ENCODE peak calls at places on chromosomes 13 and 19, in seven cellular contexts. I is mesendoderm, S is IMR-90, M is H9, A is mesenchymal stem cell, Z is trophoblast cell, W is H1. E is an unnamed sample.

GRCh38 chr13:65917731-65918130 is 1312.4 kb downstream of the PCDH9 start:
- DNase-seq in I (no peak), S (no peak), M (no peak), A (no peak), Z (no peak), W (no peak), E (no peak)

GRCh38 chr13:80881495-80882482 is 540.9 kb upstream of the SPRY2 start:
- DNase-seq in I (no peak), S (no peak), M (no peak), A (peak; percentile 77), Z (no peak), W (no peak), E (no peak)

GRCh38 chr13:27353166-27353583 is 71.2 kb upstream of the GTF3A start:
- DNase-seq in I (no peak), S (peak; percentile 88), M (no peak), A (peak; percentile 89), Z (no peak), W (no peak), E (no peak)

GRCh38 chr19:52992109-52993004 is 21.4 kb upstream of the ERVV-1 start:
- DNase-seq in I (peak; percentile 21), S (no peak), M (peak; percentile 46), A (peak; percentile 23), Z (no peak), W (no peak), E (no peak)

GRCh38 chr19:1445932-1446712 is 3.8 kb upstream of the APC2 start:
- DNase-seq in I (no peak), S (no peak), M (no peak), A (no peak), Z (no peak), W (no peak), E (peak; percentile 78)

GRCh38 chr13:38763446-38764381 is 76.8 kb downstream of the FREM2 start:
- DNase-seq in I (peak; percentile 77), S (peak; percentile 33), M (peak; percentile 37), A (peak; percentile 40), Z (peak; percentile 17), W (peak; percentile 19), E (peak; percentile 61)

GRCh38 chr13:77729502-77730221 is 32.2 kb downstream of the SLAIN1 start:
- DNase-seq in I (no peak), S (no peak), M (no peak), A (no peak), Z (no peak), W (no peak), E (no peak)

GRCh38 chr13:42354246-42355117 is 82.5 kb downstream of the AKAP11 start:
- DNase-seq in I (peak; percentile 37), S (peak; percentile 48), M (no peak), A (peak; percentile 45), Z (no peak), W (no peak), E (no peak)

GRCh38 chr19:42351079-42351735 is 25.8 kb downstream of the MEGF8 start:
- DNase-seq in I (no peak), S (no peak), M (no peak), A (no peak), Z (no peak), W (no peak), E (no peak)

GRCh38 chr19:14718522-14719113 is 28.8 kb downstream of the ZNF333 start:
- DNase-seq in I (peak; percentile 17), S (no peak), M (no peak), A (peak; percentile 1), Z (no peak), W (no peak), E (no peak)

GRCh38 chr13:77728265-77728966 is 30.9 kb downstream of the SLAIN1 start:
- DNase-seq in I (no peak), S (no peak), M (no peak), A (no peak), Z (no peak), W (no peak), E (no peak)

GRCh38 chr19:50327461-50328256 is 1.5 kb downstream of the KCNC3 start:
- DNase-seq in I (no peak), S (no peak), M (no peak), A (no peak), Z (no peak), W (no peak), E (no peak)

GRCh38 chr19:55657004-55657747 is 2.3 kb downstream of the U2AF2 start:
- DNase-seq in I (no peak), S (no peak), M (no peak), A (no peak), Z (no peak), W (no peak), E (no peak)

GRCh38 chr13:39401756-39402155 is 201.2 kb downstream of the LHFPL6 start:
- DNase-seq in I (no peak), S (no peak), M (no peak), A (no peak), Z (no peak), W (no peak), E (no peak)

GRCh38 chr19:1646931-1647663 is 5.3 kb downstream of the TCF3 start:
- DNase-seq in I (no peak), S (no peak), M (no peak), A (no peak), Z (no peak), W (no peak), E (no peak)

GRCh38 chr13:28678809-28679208 is 19.9 kb downstream of the POMP start:
- DNase-seq in I (no peak), S (no peak), M (no peak), A (no peak), Z (no peak), W (no peak), E (no peak)

GRCh38 chr13:93987458-93987857 is 492.0 kb downstream of the DCT start:
- DNase-seq in I (no peak), S (no peak), M (no peak), A (no peak), Z (no peak), W (no peak), E (no peak)

GRCh38 chr13:37173214-37173613 is 67.8 kb upstream of the CSNK1A1L start:
- DNase-seq in I (peak; percentile 60), S (peak; percentile 89), M (no peak), A (peak; percentile 31), Z (no peak), W (no peak), E (no peak)

DNA sequence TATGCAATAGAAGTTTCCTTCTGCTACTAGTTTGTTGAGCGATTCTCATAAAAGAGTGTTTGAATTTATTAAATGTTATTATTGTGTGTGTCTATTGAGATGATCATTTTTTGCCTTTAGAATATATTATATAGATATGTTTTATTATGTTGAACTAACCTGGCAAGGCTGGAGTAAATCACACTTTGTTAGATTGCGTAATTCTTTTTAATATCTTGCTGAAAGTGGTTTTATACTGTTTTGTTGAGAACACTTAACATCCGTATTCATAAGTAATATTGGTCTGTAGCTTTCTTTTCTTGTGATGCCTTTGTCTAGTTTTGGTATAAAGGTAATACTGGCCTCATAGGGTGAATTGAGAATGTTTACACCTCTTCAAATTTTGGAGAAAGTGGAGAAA is 574.3 kb upstream of the PCDH20 start:
- DNase-seq in I (no peak), S (no peak), M (no peak), A (no peak), Z (no peak), W (no peak), E (no peak)
- H2AK5ac ChIP-seq in I (no peak overlapping the region), S (no peak overlapping the region), M (no peak overlapping the region), A (no peak overlapping the region), Z (no peak overlapping the region), W (no peak overlapping the region), E (no peak overlapping the region)

GRCh38 chr13:110770678-110771077 is 57.2 kb downstream of the ING1 start:
- DNase-seq in I (peak; percentile 7), S (no peak), M (no peak), A (no peak), Z (no peak), W (no peak), E (no peak)

GRCh38 chr13:110771194-110771593 is 57.7 kb downstream of the ING1 start:
- DNase-seq in I (no peak), S (peak; percentile 29), M (no peak), A (no peak), Z (no peak), W (no peak), E (no peak)

GRCh38 chr13:110767476-110767875 is 54.0 kb downstream of the ING1 start:
- DNase-seq in I (no peak), S (no peak), M (no peak), A (no peak), Z (peak; percentile 54), W (no peak), E (no peak)

GRCh38 chr13:110772091-110772984 is 58.8 kb downstream of the ING1 start:
- DNase-seq in I (no peak), S (no peak), M (no peak), A (no peak), Z (no peak), W (no peak), E (no peak)

GRCh38 chr13:110769097-110769496 is 55.6 kb downstream of the ING1 start:
- DNase-seq in I (no peak), S (no peak), M (no peak), A (no peak), Z (no peak), W (no peak), E (no peak)
- H2AK5ac ChIP-seq in I (no peak overlapping the region), S (no peak overlapping the region), M (no peak overlapping the region), A (no peak overlapping the region), Z (no peak overlapping the region), W (no peak overlapping the region), E (no peak overlapping the region)

GRCh38 chr19:7932930-7933300 is 7.0 kb upstream of the CTXN1 start:
- DNase-seq in I (no peak), S (no peak), M (no peak), A (no peak), Z (no peak), W (no peak), E (no peak)
- H2AK5ac ChIP-seq in I (no peak overlapping the region), S (no peak overlapping the region), M (no peak overlapping the region), A (no peak overlapping the region), Z (no peak overlapping the region), W (no peak overlapping the region), E (no peak overlapping the region)

GRCh38 chr13:22178878-22179277 is 508.0 kb downstream of the FGF9 start:
- DNase-seq in I (no peak), S (no peak), M (no peak), A (no peak), Z (no peak), W (no peak), E (no peak)

GRCh38 chr13:22173605-22174004 is 502.7 kb downstream of the FGF9 start:
- DNase-seq in I (no peak), S (peak; percentile 90), M (no peak), A (peak; percentile 48), Z (no peak), W (no peak), E (no peak)

GRCh38 chr13:22175815-22176214 is 504.9 kb downstream of the FGF9 start:
- DNase-seq in I (peak; percentile 15), S (no peak), M (no peak), A (no peak), Z (no peak), W (no peak), E (no peak)

GRCh38 chr13:22176968-22177545 is 506.2 kb downstream of the FGF9 start:
- DNase-seq in I (no peak), S (peak; percentile 43), M (no peak), A (no peak), Z (no peak), W (no peak), E (no peak)

DNA sequence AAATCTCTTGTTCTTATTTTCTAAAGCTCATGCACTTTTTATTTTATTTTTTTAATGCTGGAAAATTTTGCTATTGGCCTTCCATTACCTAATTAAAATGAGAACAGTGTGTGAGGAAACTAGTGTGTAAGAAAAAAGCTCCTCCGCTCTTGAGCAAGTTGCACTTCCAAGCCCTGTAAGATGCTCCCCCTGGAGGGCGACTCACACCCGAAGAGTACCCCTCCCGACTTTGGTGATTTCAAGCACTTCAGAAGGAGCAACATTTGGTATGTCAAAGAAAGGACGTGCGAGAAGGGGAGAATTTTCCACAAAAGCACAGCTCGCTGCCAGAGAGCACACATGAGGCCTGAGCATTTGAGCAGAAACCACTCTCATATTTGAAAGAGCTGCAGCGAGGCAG is 504.3 kb downstream of the FGF9 start:
- DNase-seq in I (peak; percentile 56), S (no peak), M (no peak), A (no peak), Z (no peak), W (no peak), E (no peak)
- H2AK5ac ChIP-seq in I (no peak overlapping the region), S (no peak overlapping the region), M (no peak overlapping the region), A (no peak overlapping the region), Z (no peak overlapping the region), W (no peak overlapping the region), E (no peak overlapping the region)